ENCODE peak calls at places on chromosome 1, in six cellular contexts. V, W, M, Z, C and T are unnamed samples.

GRCh38 chr1:85707990-85708825 is at the start of gene ZNHIT6:
- DNase-seq in M (peak), V (peak), C (peak), W (peak), Z (peak), T (peak)

GRCh38 chr1:94326329-94326728 is 88.9 kb upstream of the ARHGAP29 start:
- DNase-seq in C (no peak), Z (no peak), W (no peak), V (no peak), M (no peak), T (no peak)

GRCh38 chr1:167905182-167905581 is 8.8 kb downstream of the ADCY10 start:
- DNase-seq in Z (no peak), M (no peak), W (peak), C (no peak), V (no peak), T (no peak)

GRCh38 chr1:47938556-47938955 is 58.6 kb downstream of the TRABD2B start:
- DNase-seq in W (no peak), M (no peak), C (no peak), Z (no peak), V (no peak), T (no peak)

GRCh38 chr1:56993355-56993985 is 27.7 kb upstream of the C8B start:
- DNase-seq in V (no peak), Z (no peak), W (no peak), C (no peak), M (no peak), T (no peak)

GRCh38 chr1:201585099-201585498 is 46.2 kb downstream of the NAV1 start:
- DNase-seq in C (no peak), Z (no peak), W (no peak), M (no peak), V (no peak), T (no peak)

GRCh38 chr1:168504064-168504837 is 39.5 kb downstream of the XCL2 start:
- DNase-seq in W (peak), M (peak), C (no peak), Z (no peak), V (peak), T (no peak)

GRCh38 chr1:19863804-19864203 is 18.4 kb upstream of the OTUD3 start:
- DNase-seq in W (no peak), Z (no peak), M (peak), C (no peak), V (no peak), T (no peak)

GRCh38 chr1:9031484-9032259 is 5.4 kb upstream of the SLC2A7 start:
- DNase-seq in W (no peak), Z (no peak), M (no peak), V (no peak), C (no peak), T (no peak)

GRCh38 chr1:7586031-7586941 is 184.8 kb upstream of the VAMP3 start:
- DNase-seq in Z (no peak), C (no peak), W (no peak), V (no peak), M (no peak), T (no peak)

GRCh38 chr1:183812686-183813569 is 8.0 kb downstream of the RGL1 start:
- DNase-seq in V (no peak), C (no peak), W (no peak), M (peak), Z (no peak), T (no peak)

GRCh38 chr1:167722152-167722869 is 529 bp downstream of the MPZL1 start:
- DNase-seq in C (no peak), W (no peak), V (no peak), Z (no peak), M (peak), T (no peak)